ENCODE peak calls at places on chromosomes 16 and 17, in nine cellular contexts. C, D, W, T, H, V, Q, U and G are unnamed samples.

GRCh38 chr17:73293031-73293430 is 18.8 kb downstream of the CDC42EP4 start:
- DNase-seq in C (peak; percentile 40), D (no peak), W (no peak), T (no peak), U (no peak), Q (no peak), H (no peak), V (no peak), G (no peak)

GRCh38 chr17:81930142-81931125 is 2.9 kb upstream of the MAFG start:
- DNase-seq in T (no peak), W (no peak), U (no peak), Q (no peak), C (no peak), H (peak; percentile 58), V (no peak), D (no peak), G (no peak)

GRCh38 chr16:85238233-85238647 is 126.0 kb upstream of the CIBAR2 start:
- DNase-seq in V (no peak), C (peak; percentile 68), D (peak; percentile 89), U (no peak), T (no peak), Q (no peak), H (no peak), W (peak; percentile 51), G (no peak)

GRCh38 chr16:11390573-11391495 is 45.6 kb downstream of the RMI2 start:
- DNase-seq in H (no peak), C (no peak), U (no peak), T (no peak), V (no peak), W (no peak), D (no peak), Q (no peak), G (no peak)

GRCh38 chr16:1654505-1655268 is 23.4 kb upstream of the JPT2 start:
- DNase-seq in Q (no peak), H (no peak), V (no peak), U (no peak), C (no peak), D (no peak), T (no peak), W (no peak), G (no peak)

GRCh38 chr17:74089869-74090464 is 113.5 kb upstream of the RPL38 start:
- DNase-seq in C (peak; percentile 56), Q (no peak), T (no peak), U (peak; percentile 74), W (peak; percentile 42), H (peak; percentile 1), V (no peak), D (peak; percentile 29), G (no peak)

GRCh38 chr17:79630120-79630519 is 19.3 kb upstream of the RBFOX3 start:
- DNase-seq in W (no peak), U (no peak), C (no peak), H (no peak), D (no peak), Q (no peak), T (no peak), V (no peak), G (no peak)

GRCh38 chr16:50146479-50147435 is 6.3 kb upstream of the TENT4B start:
- DNase-seq in H (peak; percentile 41), C (no peak), D (peak; percentile 49), U (no peak), Q (no peak), T (no peak), V (no peak), W (no peak), G (no peak)

GRCh38 chr16:66469932-66470546 is 42.9 kb downstream of the BEAN1 start:
- DNase-seq in T (no peak), H (no peak), C (no peak), W (no peak), U (no peak), D (no peak), V (no peak), Q (no peak), G (no peak)

GRCh38 chr16:57297856-57298255 is 13.4 kb upstream of the PLLP start:
- DNase-seq in Q (no peak), H (no peak), T (peak; percentile 44), C (no peak), W (no peak), V (peak; percentile 56), U (peak; percentile 27), D (no peak), G (no peak)